ENCODE peak calls at places on chromosomes 11 and 22, in six cellular contexts. One of them, this sample, is unnamed. For H3K36me3, the result is how much of the 10 kb centered on the place peaks cover.

GRCh38 chr11:114775849-114776621 is 97.7 kb downstream of the NXPE2 start:
- DNase-seq in mammary epithelial cell: no peak
- DNase-seq in CD8-positive, alpha-beta T cell: no peak
- DNase-seq in GM23248: no peak
- DNase-seq in tibial nerve: no peak
- DNase-seq in tibial artery: no peak
- DNase-seq in this sample: peak

GRCh38 chr11:17145972-17146371 is 61.8 kb downstream of the PIK3C2A start:
- DNase-seq in mammary epithelial cell: no peak
- DNase-seq in CD8-positive, alpha-beta T cell: no peak
- DNase-seq in GM23248: peak
- DNase-seq in tibial nerve: no peak
- DNase-seq in tibial artery: no peak
- DNase-seq in this sample: no peak

GRCh38 chr11:77267910-77268309 is 33.6 kb downstream of the GDPD4 start:
- DNase-seq in mammary epithelial cell: peak
- DNase-seq in CD8-positive, alpha-beta T cell: no peak
- DNase-seq in GM23248: peak
- DNase-seq in tibial nerve: no peak
- DNase-seq in tibial artery: no peak
- DNase-seq in this sample: no peak

GRCh38 chr11:99505831-99506230 is 485.1 kb downstream of the CNTN5 start:
- DNase-seq in mammary epithelial cell: no peak
- DNase-seq in CD8-positive, alpha-beta T cell: no peak
- DNase-seq in GM23248: no peak
- DNase-seq in tibial nerve: no peak
- DNase-seq in tibial artery: no peak
- DNase-seq in this sample: no peak

GRCh38 chr22:19559956-19560355 is 35.7 kb upstream of the CLDN5 start:
- DNase-seq in mammary epithelial cell: no peak
- DNase-seq in CD8-positive, alpha-beta T cell: no peak
- DNase-seq in GM23248: no peak
- DNase-seq in tibial nerve: no peak
- DNase-seq in tibial artery: no peak
- DNase-seq in this sample: no peak

GRCh38 chr11:65500262-65501004 is 1.6 kb downstream of the MALAT1 start:
- DNase-seq in mammary epithelial cell: peak
- DNase-seq in CD8-positive, alpha-beta T cell: no peak
- DNase-seq in GM23248: peak
- DNase-seq in tibial nerve: no peak
- DNase-seq in tibial artery: peak
- DNase-seq in this sample: no peak

GRCh38 chr11:100735949-100736675 is 49.0 kb downstream of the ARHGAP42 start:
- DNase-seq in mammary epithelial cell: peak
- DNase-seq in CD8-positive, alpha-beta T cell: no peak
- DNase-seq in GM23248: no peak
- DNase-seq in tibial nerve: no peak
- DNase-seq in tibial artery: no peak
- DNase-seq in this sample: no peak

GRCh38 chr11:3666023-3666530 is 5.1 kb downstream of the CHRNA10 start:
- DNase-seq in mammary epithelial cell: no peak
- DNase-seq in CD8-positive, alpha-beta T cell: no peak
- DNase-seq in GM23248: no peak
- DNase-seq in tibial nerve: no peak
- DNase-seq in tibial artery: no peak
- DNase-seq in this sample: no peak

GRCh38 chr11:60838132-60838531 is 3.8 kb upstream of the CCDC86 start:
- DNase-seq in mammary epithelial cell: no peak
- DNase-seq in CD8-positive, alpha-beta T cell: no peak
- DNase-seq in GM23248: peak
- DNase-seq in tibial nerve: no peak
- DNase-seq in tibial artery: no peak
- DNase-seq in this sample: no peak

GRCh38 chr11:102810943-102811528 is 13.1 kb upstream of the MMP1 start:
- DNase-seq in mammary epithelial cell: peak
- DNase-seq in CD8-positive, alpha-beta T cell: no peak
- DNase-seq in GM23248: peak
- DNase-seq in tibial nerve: no peak
- DNase-seq in tibial artery: no peak
- DNase-seq in this sample: no peak

GRCh38 chr22:49091917-49092545 is 735.6 kb downstream of the BRD1 start:
- DNase-seq in mammary epithelial cell: no peak
- DNase-seq in CD8-positive, alpha-beta T cell: no peak
- DNase-seq in GM23248: no peak
- DNase-seq in tibial nerve: no peak
- DNase-seq in tibial artery: no peak
- DNase-seq in this sample: no peak

GRCh38 chr11:10642298-10642697 is 51.3 kb downstream of the IRAG1 start:
- DNase-seq in mammary epithelial cell: no peak
- DNase-seq in CD8-positive, alpha-beta T cell: no peak
- DNase-seq in GM23248: no peak
- DNase-seq in tibial nerve: no peak
- DNase-seq in tibial artery: no peak
- DNase-seq in this sample: no peak

GRCh38 chr22:36387664-36387913 is 178 bp downstream of the MYH9 start:
- DNase-seq in mammary epithelial cell: no peak
- DNase-seq in CD8-positive, alpha-beta T cell: no peak
- DNase-seq in GM23248: no peak
- DNase-seq in tibial nerve: no peak
- DNase-seq in tibial artery: no peak
- DNase-seq in this sample: no peak

GRCh38 chr22:26763633-26764295 is 106.4 kb downstream of the MIAT start:
- DNase-seq in mammary epithelial cell: peak
- DNase-seq in CD8-positive, alpha-beta T cell: no peak
- DNase-seq in GM23248: peak
- DNase-seq in tibial nerve: no peak
- DNase-seq in tibial artery: peak
- DNase-seq in this sample: peak

GRCh38 chr22:33883961-33884808 is 36.1 kb downstream of the LARGE1 start:
- DNase-seq in mammary epithelial cell: no peak
- DNase-seq in CD8-positive, alpha-beta T cell: no peak
- DNase-seq in GM23248: no peak
- DNase-seq in tibial nerve: no peak
- DNase-seq in tibial artery: no peak
- DNase-seq in this sample: no peak

GRCh38 chr11:15195454-15196200 is 80.9 kb downstream of the INSC start:
- DNase-seq in mammary epithelial cell: no peak
- DNase-seq in CD8-positive, alpha-beta T cell: no peak
- DNase-seq in GM23248: peak
- DNase-seq in tibial nerve: no peak
- DNase-seq in tibial artery: no peak
- DNase-seq in this sample: no peak

GRCh38 chr11:13297917-13298356 is 20.3 kb downstream of the BMAL1 start:
- DNase-seq in mammary epithelial cell: no peak
- DNase-seq in CD8-positive, alpha-beta T cell: no peak
- DNase-seq in GM23248: no peak
- DNase-seq in tibial nerve: no peak
- DNase-seq in tibial artery: no peak
- DNase-seq in this sample: no peak

GRCh38 chr22:26702906-26703830 is 45.8 kb downstream of the MIAT start:
- DNase-seq in mammary epithelial cell: peak
- DNase-seq in CD8-positive, alpha-beta T cell: no peak
- DNase-seq in GM23248: peak
- DNase-seq in tibial nerve: no peak
- DNase-seq in tibial artery: no peak
- DNase-seq in this sample: no peak

GRCh38 chr11:17968206-17968605 is 44.6 kb downstream of the SERGEF start:
- DNase-seq in mammary epithelial cell: no peak
- DNase-seq in CD8-positive, alpha-beta T cell: no peak
- DNase-seq in GM23248: no peak
- DNase-seq in tibial nerve: no peak
- DNase-seq in tibial artery: no peak
- DNase-seq in this sample: no peak

GRCh38 chr11:128772814-128773213 is 78.9 kb downstream of the FLI1 start:
- DNase-seq in mammary epithelial cell: no peak
- DNase-seq in CD8-positive, alpha-beta T cell: no peak
- DNase-seq in GM23248: no peak
- DNase-seq in tibial nerve: no peak
- DNase-seq in tibial artery: peak
- DNase-seq in this sample: no peak

GRCh38 chr11:13463779-13464290 is 813 bp upstream of the BTBD10 start:
- DNase-seq in mammary epithelial cell: no peak
- DNase-seq in CD8-positive, alpha-beta T cell: no peak
- DNase-seq in GM23248: no peak
- DNase-seq in tibial nerve: no peak
- DNase-seq in tibial artery: no peak
- DNase-seq in this sample: no peak

GRCh38 chr11:30855383-30856006 is 269.3 kb upstream of the MPPED2 start:
- DNase-seq in mammary epithelial cell: no peak
- DNase-seq in CD8-positive, alpha-beta T cell: no peak
- DNase-seq in GM23248: peak
- DNase-seq in tibial nerve: no peak
- DNase-seq in tibial artery: no peak
- DNase-seq in this sample: no peak

GRCh38 chr11:14254533-14255530 is 104.2 kb downstream of the RRAS2 start:
- DNase-seq in mammary epithelial cell: no peak
- DNase-seq in CD8-positive, alpha-beta T cell: no peak
- DNase-seq in GM23248: peak
- DNase-seq in tibial nerve: no peak
- DNase-seq in tibial artery: no peak
- DNase-seq in this sample: no peak

DNA sequence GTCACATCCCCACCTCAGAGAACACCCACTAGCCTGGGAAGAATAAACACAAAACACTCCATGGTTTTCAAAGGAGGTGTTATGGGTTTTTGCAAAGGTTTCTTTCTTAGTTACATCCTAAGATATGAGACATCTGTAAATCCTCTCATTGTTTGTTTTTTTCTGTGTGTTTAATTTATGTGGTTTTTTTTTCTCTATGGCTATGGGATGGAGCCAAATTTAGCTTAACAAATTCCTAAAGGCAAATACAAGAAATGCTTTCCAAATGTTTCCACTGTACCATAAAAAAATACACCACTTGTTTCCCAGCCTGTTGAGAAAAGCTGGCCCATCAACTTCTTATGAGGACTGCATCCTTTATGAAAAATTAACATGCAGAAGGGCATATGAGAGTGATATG is 137.8 kb upstream of the TTC12 start:
- DNase-seq in mammary epithelial cell: no peak
- DNase-seq in CD8-positive, alpha-beta T cell: no peak
- DNase-seq in GM23248: no peak
- DNase-seq in tibial nerve: no peak
- DNase-seq in tibial artery: no peak
- DNase-seq in this sample: no peak
- H3K4me3 ChIP-seq in mammary epithelial cell: no peak
- H3K4me3 ChIP-seq in CD8-positive, alpha-beta T cell: no peak
- H3K4me3 ChIP-seq in GM23248: no peak
- H3K4me3 ChIP-seq in tibial nerve: no peak
- H3K4me3 ChIP-seq in tibial artery: no peak
- H3K4me3 ChIP-seq in this sample: no peak

DNA sequence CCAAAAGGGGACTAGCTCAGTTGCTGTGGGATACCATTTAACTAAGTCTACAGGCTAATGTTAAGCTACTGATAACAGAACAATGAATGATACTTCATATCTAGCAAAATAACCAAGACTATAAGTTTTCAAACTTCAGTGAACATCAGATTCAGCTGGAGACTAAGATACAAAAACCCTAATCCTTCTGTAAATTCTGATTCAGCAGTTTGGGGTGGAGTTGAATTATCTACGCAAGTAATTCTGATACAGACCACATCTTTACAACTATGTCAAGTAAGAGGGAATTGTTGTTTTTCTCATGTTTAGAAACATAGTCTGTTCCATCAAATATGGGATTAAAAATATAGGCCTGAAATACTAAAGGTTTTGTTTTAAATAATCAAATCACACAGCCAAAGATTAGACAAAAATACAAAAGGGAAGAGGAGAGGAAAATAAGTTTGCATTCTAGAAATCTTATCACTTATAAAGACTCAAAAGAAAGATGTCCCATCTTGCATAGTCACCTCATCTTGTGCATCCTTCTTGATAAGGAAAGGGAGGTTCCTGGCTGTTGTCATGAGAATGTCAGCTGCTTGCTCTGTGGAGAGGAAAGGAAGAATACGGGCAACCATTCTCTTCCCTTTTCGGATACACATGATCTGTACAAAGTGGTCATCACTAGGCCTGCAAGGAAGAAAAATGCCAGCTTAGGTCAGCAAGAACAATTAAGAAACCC is 21.4 kb downstream of the PATL1 start:
- DNase-seq in mammary epithelial cell: no peak
- DNase-seq in CD8-positive, alpha-beta T cell: no peak
- DNase-seq in GM23248: no peak
- DNase-seq in tibial nerve: no peak
- DNase-seq in tibial artery: no peak
- DNase-seq in this sample: no peak
- H3K36me3 ChIP-seq in mammary epithelial cell: under half
- H3K36me3 ChIP-seq in CD8-positive, alpha-beta T cell: half or more
- H3K36me3 ChIP-seq in GM23248: half or more
- H3K36me3 ChIP-seq in tibial nerve: half or more
- H3K36me3 ChIP-seq in tibial artery: half or more
- H3K36me3 ChIP-seq in this sample: under half

GRCh38 chr11:29432719-29433325 is 584.0 kb downstream of the KCNA4 start:
- DNase-seq in mammary epithelial cell: peak
- DNase-seq in CD8-positive, alpha-beta T cell: no peak
- DNase-seq in GM23248: peak
- DNase-seq in tibial nerve: no peak
- DNase-seq in tibial artery: no peak
- DNase-seq in this sample: no peak

GRCh38 chr11:29438815-29439214 is 578.0 kb downstream of the KCNA4 start:
- DNase-seq in mammary epithelial cell: no peak
- DNase-seq in CD8-positive, alpha-beta T cell: no peak
- DNase-seq in GM23248: no peak
- DNase-seq in tibial nerve: no peak
- DNase-seq in tibial artery: no peak
- DNase-seq in this sample: no peak

DNA sequence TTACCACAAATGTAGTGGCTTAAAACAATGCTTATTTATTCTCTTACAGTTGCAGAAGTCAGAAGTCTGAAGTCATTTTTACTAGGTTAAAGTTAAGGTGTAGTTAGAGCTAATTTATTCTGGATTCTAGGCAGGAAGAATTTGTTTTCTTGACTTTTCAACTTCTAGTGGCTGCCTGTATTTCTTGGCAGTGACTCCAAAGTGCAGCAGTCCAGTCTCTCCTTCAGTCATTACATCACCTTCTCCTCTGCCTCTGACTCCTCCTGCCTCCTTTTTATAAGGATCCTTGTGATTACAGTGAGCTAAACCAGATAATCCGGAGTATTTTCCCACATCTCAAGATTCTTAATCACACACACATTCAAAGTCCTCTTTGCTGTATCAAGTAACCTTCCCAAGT is 581.4 kb downstream of the KCNA4 start:
- DNase-seq in mammary epithelial cell: no peak
- DNase-seq in CD8-positive, alpha-beta T cell: no peak
- DNase-seq in GM23248: peak
- DNase-seq in tibial nerve: no peak
- DNase-seq in tibial artery: no peak
- DNase-seq in this sample: no peak
- H3K4me3 ChIP-seq in mammary epithelial cell: no peak
- H3K4me3 ChIP-seq in CD8-positive, alpha-beta T cell: no peak
- H3K4me3 ChIP-seq in GM23248: no peak
- H3K4me3 ChIP-seq in tibial nerve: no peak
- H3K4me3 ChIP-seq in tibial artery: no peak
- H3K4me3 ChIP-seq in this sample: no peak

DNA sequence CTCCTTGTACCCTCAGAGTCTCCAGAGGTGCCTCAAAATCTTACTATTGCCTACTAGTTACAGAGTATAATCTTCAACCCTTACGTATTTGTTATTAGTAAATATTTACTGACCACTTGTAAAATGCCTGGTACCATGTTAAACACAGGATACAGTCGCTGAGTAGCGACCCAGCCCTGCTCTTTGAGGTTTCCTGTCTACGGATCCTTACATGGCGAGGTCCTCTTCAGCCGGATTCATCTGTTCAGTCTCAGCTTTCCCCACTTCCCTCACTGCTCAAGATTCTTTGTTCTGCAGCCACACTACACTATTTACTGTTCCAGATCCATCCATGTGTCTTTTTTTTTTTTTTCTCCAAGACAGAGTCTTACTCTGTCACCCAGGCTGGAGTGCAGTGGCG is 13.2 kb upstream of the TTC36 start:
- DNase-seq in mammary epithelial cell: no peak
- DNase-seq in CD8-positive, alpha-beta T cell: no peak
- DNase-seq in GM23248: no peak
- DNase-seq in tibial nerve: no peak
- DNase-seq in tibial artery: no peak
- DNase-seq in this sample: no peak
- H3K36me3 ChIP-seq in mammary epithelial cell: under half
- H3K36me3 ChIP-seq in CD8-positive, alpha-beta T cell: half or more
- H3K36me3 ChIP-seq in GM23248: half or more
- H3K36me3 ChIP-seq in tibial nerve: half or more
- H3K36me3 ChIP-seq in tibial artery: half or more
- H3K36me3 ChIP-seq in this sample: under half

This sample was measured in testis.